ENCODE peak calls at places on chromosomes 6 and 20, in five cellular contexts. G, S, E, N and H are unnamed samples.

GRCh38 chr20:18443841-18444240 is 23.0 kb downstream of the DZANK1 start:
- DNase-seq in G (peak), S (no peak), E (no peak), N (no peak), H (no peak)

GRCh38 chr6:24358219-24358821 is 461 bp upstream of the DCDC2 start:
- DNase-seq in G (no peak), S (no peak), E (no peak), N (no peak), H (no peak)

GRCh38 chr6:3822747-3823445 is 26.3 kb upstream of the FAM50B start:
- DNase-seq in G (peak), S (no peak), E (no peak), N (peak), H (no peak)

GRCh38 chr20:57264151-57264792 is 2.2 kb downstream of the BMP7 start:
- DNase-seq in G (no peak), S (no peak), E (no peak), N (no peak), H (no peak)

GRCh38 chr6:139983555-139984276 is 609.3 kb upstream of the CITED2 start:
- DNase-seq in G (peak), S (no peak), E (no peak), N (no peak), H (no peak)

GRCh38 chr20:37458761-37459160 is 62.3 kb upstream of the NNAT start:
- DNase-seq in G (no peak), S (no peak), E (no peak), N (no peak), H (no peak)

GRCh38 chr20:29873946-29874345 is 1383.5 kb upstream of the DEFB115 start:
- DNase-seq in G (peak), S (no peak), E (peak), N (no peak), H (no peak)

GRCh38 chr6:110125361-110125760 is 54.1 kb downstream of the WASF1 start:
- DNase-seq in G (no peak), S (no peak), E (no peak), N (no peak), H (no peak)

GRCh38 chr6:31529329-31530150 is 778 bp downstream of the MCCD1 start:
- DNase-seq in G (peak), S (no peak), E (no peak), N (no peak), H (no peak)

GRCh38 chr6:85463621-85464259 is 13.9 kb downstream of the NT5E start:
- DNase-seq in G (no peak), S (no peak), E (no peak), N (no peak), H (no peak)

GRCh38 chr6:113763311-113763766 is 93.8 kb upstream of the MARCKS start:
- DNase-seq in G (peak), S (no peak), E (no peak), N (no peak), H (no peak)

GRCh38 chr6:136173519-136174507 is 76.3 kb downstream of the MTFR2 start:
- DNase-seq in G (peak), S (peak), E (no peak), N (no peak), H (no peak)

GRCh38 chr6:157767757-157768156 is 55.3 kb upstream of the SNX9 start:
- DNase-seq in G (no peak), S (no peak), E (no peak), N (no peak), H (no peak)

GRCh38 chr20:44041001-44041400 is 126.3 kb downstream of the TOX2 start:
- DNase-seq in G (no peak), S (no peak), E (no peak), N (no peak), H (no peak)

GRCh38 chr6:123515715-123516114 is 121.0 kb downstream of the TRDN start:
- DNase-seq in G (no peak), S (no peak), E (no peak), N (no peak), H (no peak)

GRCh38 chr20:43458422-43458924 is 777 bp downstream of the SRSF6 start:
- DNase-seq in G (peak), S (no peak), E (no peak), N (no peak), H (no peak)

GRCh38 chr20:841568-842546 is 8.3 kb downstream of the FAM110A start:
- DNase-seq in G (no peak), S (no peak), E (no peak), N (peak), H (no peak)

GRCh38 chr6:168190646-168191443 is 111.8 kb upstream of the FRMD1 start:
- DNase-seq in G (no peak), S (peak), E (no peak), N (no peak), H (no peak)